ENCODE peak calls at places on chromosome 4, in four cellular contexts. F, U, B and P are unnamed samples.

GRCh38 chr4:16284050-16284449 is 57.8 kb upstream of the TAPT1 start:
- DNase-seq in F (no peak), U (no peak), B (no peak), P (no peak)

GRCh38 chr4:7761720-7762119 is 177.9 kb downstream of the AFAP1 start:
- DNase-seq in F (peak; percentile 91), U (peak; percentile 77), B (peak; percentile 80), P (no peak)

GRCh38 chr4:169159614-169160013 is 111.1 kb downstream of the SH3RF1 start:
- DNase-seq in F (no peak), U (no peak), B (no peak), P (no peak)

GRCh38 chr4:61301285-61301684 is 101.2 kb downstream of the ADGRL3 start:
- DNase-seq in F (no peak), U (no peak), B (no peak), P (no peak)

GRCh38 chr4:118751634-118752293 is 66.6 kb downstream of the METTL14 start:
- DNase-seq in F (no peak), U (no peak), B (no peak), P (no peak)

GRCh38 chr4:17726911-17727310 is 54.5 kb downstream of the FAM184B start:
- DNase-seq in F (no peak), U (no peak), B (no peak), P (no peak)

GRCh38 chr4:56424697-56425514 is 10.5 kb downstream of the PPAT start:
- DNase-seq in F (peak; percentile 39), U (peak; percentile 24), B (no peak), P (no peak)

GRCh38 chr4:140025470-140025869 is 128.5 kb downstream of the MAML3 start:
- DNase-seq in F (no peak), U (no peak), B (no peak), P (no peak)

GRCh38 chr4:152117054-152117453 is 356.2 kb upstream of the GATB start:
- DNase-seq in F (no peak), U (no peak), B (no peak), P (no peak)

GRCh38 chr4:154590329-154591006 is at the start of gene FGA:
- DNase-seq in F (no peak), U (no peak), B (no peak), P (no peak)

GRCh38 chr4:103998752-103999151 is 279.0 kb upstream of the TACR3 start:
- DNase-seq in F (no peak), U (no peak), B (no peak), P (no peak)

GRCh38 chr4:148056879-148057278 is 325.0 kb downstream of the ARHGAP10 start:
- DNase-seq in F (no peak), U (peak; percentile 22), B (peak; percentile 47), P (peak; percentile 95)

GRCh38 chr4:183905593-183906485 is 732 bp downstream of the STOX2 start:
- DNase-seq in F (peak; percentile 75), U (no peak), B (peak; percentile 93), P (no peak)

GRCh38 chr4:51843309-51844156 is 580 bp downstream of the DCUN1D4 start:
- DNase-seq in F (peak; percentile 83), U (peak; percentile 86), B (peak; percentile 58), P (no peak)

GRCh38 chr4:185210102-185210981 is 944 bp downstream of the SNX25 start:
- DNase-seq in F (peak; percentile 82), U (peak; percentile 55), B (peak; percentile 59), P (no peak)

GRCh38 chr4:107058828-107059227 is 22.7 kb upstream of the DKK2 start:
- DNase-seq in F (no peak), U (no peak), B (no peak), P (no peak)

GRCh38 chr4:6112606-6113290 is 87.6 kb downstream of the JAKMIP1 start:
- DNase-seq in F (no peak), U (no peak), B (no peak), P (no peak)

GRCh38 chr4:51820443-51820842 is 22.5 kb upstream of the DCUN1D4 start:
- DNase-seq in F (no peak), U (no peak), B (no peak), P (no peak)

GRCh38 chr4:82583897-82584604 is 22.3 kb upstream of the TMEM150C start:
- DNase-seq in F (no peak), U (no peak), B (no peak), P (no peak)

GRCh38 chr4:68152411-68152810 is 22.7 kb upstream of the TMPRSS11F start:
- DNase-seq in F (no peak), U (no peak), B (no peak), P (no peak)

GRCh38 chr4:45638641-45639040 is 485.2 kb downstream of the GABRG1 start:
- DNase-seq in F (no peak), U (no peak), B (no peak), P (no peak)

DNA sequence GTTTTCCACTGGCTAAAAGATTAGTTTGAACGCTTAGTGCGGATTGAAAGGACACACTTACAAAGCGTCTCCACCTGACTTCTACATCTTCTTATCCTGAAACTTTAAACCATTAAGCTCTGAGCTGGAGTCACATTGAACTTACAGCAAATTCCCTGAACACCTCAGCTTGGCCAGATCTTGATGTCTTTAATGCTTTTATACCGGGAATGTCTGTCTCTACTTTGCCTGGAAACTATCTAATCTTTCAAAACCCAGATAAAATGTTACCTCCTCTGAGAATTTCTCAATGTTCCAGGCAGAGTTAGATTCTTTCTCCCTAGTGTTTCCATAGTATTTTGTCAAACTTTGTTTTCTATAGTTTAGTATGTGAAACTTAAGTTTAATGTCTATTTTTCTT is 179.9 kb downstream of the DTHD1 start:
- DNase-seq in F (no peak), U (no peak), B (no peak), P (no peak)
- TF ChIP-seq USF1 in F (no peak), U (no peak), B (no peak), P (no peak)

DNA sequence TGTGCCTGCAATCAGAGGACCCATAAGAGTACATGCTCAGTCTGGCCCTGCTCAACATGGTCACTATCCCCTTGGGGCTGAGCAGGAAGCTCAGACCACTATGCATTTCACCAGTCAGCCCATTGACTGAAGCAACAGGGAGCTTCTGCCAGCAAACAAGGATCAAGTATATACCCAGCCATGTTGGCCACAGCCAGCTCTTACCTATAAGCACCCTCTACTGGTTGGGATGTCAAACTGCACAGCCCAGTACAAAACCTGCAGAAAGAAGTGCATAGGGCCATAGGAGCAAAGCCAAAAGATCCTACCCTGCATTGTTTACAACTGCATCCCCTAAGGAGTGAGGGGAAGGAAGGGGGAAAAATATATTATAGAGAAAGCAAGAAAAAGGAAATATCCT is 214.4 kb upstream of the CPEB2 start:
- DNase-seq in F (no peak), U (no peak), B (peak; percentile 29), P (no peak)
- TF ChIP-seq USF1 in F (no peak), U (no peak), B (no peak), P (no peak)

GRCh38 chr4:53273726-53274125 is 92.1 kb downstream of the SCFD2 start:
- DNase-seq in F (no peak), U (no peak), B (no peak), P (no peak)
- TF ChIP-seq USF1 in F (no peak), U (no peak), B (no peak), P (no peak)

DNA sequence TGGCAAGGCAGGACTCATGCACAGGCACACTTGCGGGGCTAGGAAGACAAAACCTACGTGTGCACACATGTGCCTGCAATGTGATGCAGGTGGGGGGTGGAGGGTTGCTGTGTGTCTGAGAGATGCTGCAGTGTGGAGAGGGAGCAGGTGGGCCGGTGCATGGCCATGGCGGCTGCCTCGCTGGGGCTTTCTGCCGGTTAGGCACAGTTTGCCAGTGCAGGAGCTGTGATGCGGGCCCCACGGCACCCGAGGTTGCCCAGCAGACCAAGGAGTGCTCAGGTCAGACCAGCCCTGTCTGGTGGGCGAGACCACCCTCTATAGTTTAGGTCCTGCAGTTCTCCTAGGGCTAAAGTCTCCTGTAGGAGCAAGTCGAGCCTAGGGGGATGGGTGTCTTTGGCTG is 4.4 kb upstream of the AFM start:
- DNase-seq in F (no peak), U (no peak), B (no peak), P (no peak)
- TF ChIP-seq USF1 in F (no peak), U (no peak), B (no peak), P (no peak)

DNA sequence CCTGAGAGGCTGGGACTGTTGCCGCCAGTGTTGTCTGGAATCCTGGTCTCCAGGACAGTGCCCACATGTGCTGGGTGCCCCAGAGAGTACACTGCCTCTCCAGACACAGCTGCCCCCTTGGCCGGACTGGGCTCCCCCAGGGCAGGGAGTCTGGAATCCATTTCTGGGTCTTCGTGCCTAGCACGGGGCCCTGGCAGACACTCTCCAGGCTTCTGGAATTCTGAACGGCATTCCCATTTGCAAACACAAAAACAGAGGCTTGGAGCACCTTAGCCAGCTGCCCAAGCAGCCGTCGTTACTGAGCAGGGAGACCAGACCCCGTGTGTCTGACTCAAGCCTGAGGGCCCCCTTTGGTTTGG is 20.8 kb downstream of the HMX1 start:
- DNase-seq in F (no peak), U (no peak), B (no peak), P (no peak)
- TF ChIP-seq USF1 in F (no peak), U (no peak), B (no peak), P (no peak)